ENCODE peak calls at places on chromosomes 5 and 9, in six cellular contexts. X, Y, K, H, D and B are unnamed samples.

GRCh38 chr9:21974542-21975409 is 19.4 kb downstream of the CDKN2A start:
- DNase-seq in X (no peak), Y (no peak), K (peak; percentile 28), D (no peak), H (peak; percentile 67), B (peak; percentile 79)

GRCh38 chr5:10578869-10579268 is 15.0 kb downstream of the ANKRD33B start:
- DNase-seq in Y (no peak), K (no peak), X (no peak), H (no peak), D (no peak), B (no peak)

GRCh38 chr5:1497795-1498622 is 25.8 kb downstream of the LPCAT1 start:
- DNase-seq in Y (no peak), H (no peak), D (no peak), K (no peak), X (no peak), B (no peak)

GRCh38 chr5:96548941-96549340 is 113.2 kb upstream of the CAST start:
- DNase-seq in Y (no peak), K (no peak), X (no peak), D (no peak), H (no peak), B (no peak)

GRCh38 chr5:89320889-89321288 is 437.9 kb upstream of the MEF2C start:
- DNase-seq in K (no peak), Y (no peak), H (no peak), X (no peak), D (no peak), B (no peak)

GRCh38 chr9:115944166-115944948 is 209.2 kb upstream of the PAPPA start:
- DNase-seq in K (no peak), Y (no peak), D (no peak), X (no peak), H (peak; percentile 54), B (no peak)

GRCh38 chr9:75027187-75028107 is 646 bp downstream of the CARNMT1 start:
- DNase-seq in H (peak; percentile 35), K (peak; percentile 27), D (peak; percentile 4), X (peak; percentile 92), Y (peak; percentile 17), B (no peak)

GRCh38 chr9:37002413-37003217 is 31.5 kb downstream of the PAX5 start:
- DNase-seq in D (no peak), X (no peak), K (no peak), H (no peak), Y (no peak), B (no peak)

GRCh38 chr9:89470239-89470638 is 27.7 kb downstream of the SEMA4D start:
- DNase-seq in X (no peak), K (no peak), D (no peak), H (no peak), Y (no peak), B (no peak)

GRCh38 chr9:137477778-137478612 is 18.9 kb upstream of the NSMF start:
- DNase-seq in H (no peak), D (no peak), Y (no peak), K (no peak), X (no peak), B (no peak)

GRCh38 chr5:79318935-79319614 is 83.1 kb downstream of the JMY start:
- DNase-seq in H (no peak), Y (no peak), X (no peak), D (no peak), K (no peak), B (no peak)

GRCh38 chr9:134371731-134372130 is 45.5 kb downstream of the RXRA start:
- DNase-seq in X (peak; percentile 93), K (no peak), H (no peak), D (no peak), Y (no peak), B (no peak)

GRCh38 chr9:37974506-37975173 is 70.7 kb upstream of the SLC25A51 start:
- DNase-seq in K (no peak), D (no peak), X (no peak), Y (no peak), H (no peak), B (no peak)

GRCh38 chr9:96217358-96217755 is 84.6 kb downstream of the HSD17B3 start:
- DNase-seq in H (no peak), Y (no peak), X (peak; percentile 84), D (no peak), K (no peak), B (no peak)

GRCh38 chr9:70260606-70261005 is 1.8 kb downstream of the SMC5 start:
- DNase-seq in K (no peak), D (no peak), Y (no peak), H (no peak), X (no peak), B (no peak)

GRCh38 chr5:158718738-158719505 is 380.8 kb downstream of the EBF1 start:
- DNase-seq in D (no peak), Y (no peak), K (no peak), X (no peak), H (no peak), B (no peak)

GRCh38 chr9:110835859-110836271 is 167.3 kb downstream of the MUSK start:
- DNase-seq in H (peak; percentile 18), D (no peak), X (no peak), Y (no peak), K (no peak), B (no peak)

GRCh38 chr9:88303785-88304495 is 84.3 kb upstream of the SPIN1 start:
- DNase-seq in X (peak; percentile 2), K (no peak), D (no peak), H (no peak), Y (no peak), B (no peak)

GRCh38 chr5:148532962-148533670 is 121.2 kb downstream of the HTR4 start:
- DNase-seq in X (no peak), H (no peak), K (no peak), Y (no peak), D (no peak), B (peak; percentile 6)

GRCh38 chr9:129191234-129191633 is 13.2 kb upstream of the IER5L start:
- DNase-seq in X (no peak), Y (no peak), D (no peak), K (no peak), H (no peak), B (no peak)

GRCh38 chr5:66642538-66642937 is 46.3 kb downstream of the MAST4 start:
- DNase-seq in D (no peak), H (no peak), K (no peak), X (no peak), Y (no peak), B (peak; percentile 38)

GRCh38 chr5:89179761-89180160 is 296.8 kb upstream of the MEF2C start:
- DNase-seq in D (no peak), Y (no peak), X (no peak), H (no peak), K (no peak), B (no peak)

GRCh38 chr5:13957032-13957645 is 12.7 kb upstream of the DNAH5 start:
- DNase-seq in K (no peak), Y (no peak), X (no peak), D (no peak), H (peak; percentile 79), B (peak; percentile 22)

GRCh38 chr5:16568875-16569580 is 47.8 kb downstream of the RETREG1 start:
- DNase-seq in H (no peak), Y (no peak), K (no peak), X (no peak), D (no peak), B (peak; percentile 10)

GRCh38 chr9:133942206-133942975 is 49.7 kb downstream of the VAV2 start:
- DNase-seq in Y (no peak), K (no peak), D (no peak), H (no peak), X (no peak), B (no peak)

GRCh38 chr9:79131375-79131774 is 440.4 kb upstream of the TLE4 start:
- DNase-seq in K (no peak), Y (no peak), D (no peak), X (no peak), H (no peak), B (no peak)

GRCh38 chr5:50501510-50502209 is 60.6 kb upstream of the EMB start:
- DNase-seq in D (no peak), X (no peak), K (no peak), H (no peak), Y (no peak), B (no peak)

GRCh38 chr9:121601234-121601633 is 50.2 kb upstream of the DAB2IP start:
- DNase-seq in H (no peak), D (no peak), K (no peak), X (no peak), Y (no peak), B (no peak)

GRCh38 chr9:69120380-69121154 is 53.5 kb upstream of the TJP2 start:
- DNase-seq in H (peak; percentile 74), D (no peak), Y (peak; percentile 44), K (no peak), X (peak; percentile 89), B (peak; percentile 55)